ENCODE peak calls at places on chromosomes 2 and 18, in five cellular contexts. P is astrocyte of the spinal cord; B is HFF-Myc; D is activated T-helper 1 cell treated with anti-CD3 and anti-CD28 coated beads, Interleukin-12 subunit alpha, Interleukin-12 subunit beta, Interleukin-2, Interleukin-4 antibody, amounts not matched to agents 30 ng/mL and 10 ng/mL and 1 ng/mL, durations not matched to agents 14 hours and 24 hours and 36 hours; E is pulmonary artery endothelial cell. R is an unnamed sample.

GRCh38 chr2:85921659-85922058 is 32.9 kb upstream of the ST3GAL5 start:
- DNase-seq in P (no peak), B (no peak), D (no peak), E (no peak), R (no peak)

GRCh38 chr18:63315879-63316278 is 3.7 kb downstream of the BCL2 start:
- DNase-seq in P (no peak), B (no peak), D (no peak), E (no peak), R (no peak)

GRCh38 chr2:217853961-217854360 is 148.8 kb downstream of the TNS1 start:
- DNase-seq in P (no peak), B (no peak), D (no peak), E (no peak), R (no peak)

GRCh38 chr2:172914277-172915003 is 161.2 kb upstream of the MAP3K20 start:
- DNase-seq in P (no peak), B (no peak), D (no peak), E (no peak), R (no peak)

GRCh38 chr2:29983308-29983707 is 61.9 kb upstream of the ALK start:
- DNase-seq in P (no peak), B (no peak), D (no peak), E (no peak), R (no peak)

GRCh38 chr2:48205137-48205798 is 299.0 kb upstream of the FBXO11 start:
- DNase-seq in P (peak), B (no peak), D (no peak), E (no peak), R (peak)

GRCh38 chr2:3377279-3377611 is 373 bp downstream of the EIPR1 start:
- DNase-seq in P (peak), B (no peak), D (no peak), E (no peak), R (peak)

GRCh38 chr2:99153921-99154604 is 679 bp downstream of the TSGA10 start:
- DNase-seq in P (peak), B (no peak), D (no peak), E (no peak), R (peak)

GRCh38 chr18:37210781-37211180 is 354.8 kb downstream of the CELF4 start:
- DNase-seq in P (no peak), B (no peak), D (no peak), E (no peak), R (no peak)

GRCh38 chr2:158539176-158539895 is 82.6 kb downstream of the PKP4 start:
- DNase-seq in P (peak), B (peak), D (no peak), E (peak), R (peak)

GRCh38 chr2:186714611-186715010 is 20.8 kb downstream of the FAM171B start:
- DNase-seq in P (no peak), B (no peak), D (no peak), E (no peak), R (no peak)

GRCh38 chr2:133602538-133602937 is 34.3 kb upstream of the NCKAP5 start:
- DNase-seq in P (no peak), B (no peak), D (no peak), E (no peak), R (peak)

GRCh38 chr2:170144758-170145157 is 33.2 kb upstream of the MYO3B start:
- DNase-seq in P (no peak), B (no peak), D (no peak), E (no peak), R (no peak)

GRCh38 chr2:176911-177310 is 86.9 kb downstream of the SH3YL1 start:
- DNase-seq in P (no peak), B (no peak), D (no peak), E (no peak), R (no peak)

GRCh38 chr18:51164327-51165290 is 32.9 kb downstream of the MEX3C start:
- DNase-seq in P (no peak), B (no peak), D (no peak), E (no peak), R (peak)

GRCh38 chr2:112541315-112542122 is 746 bp upstream of the POLR1B start:
- DNase-seq in P (peak), B (peak), D (peak), E (peak), R (peak)

GRCh38 chr2:73035899-73036778 is 35.4 kb downstream of the SFXN5 start:
- DNase-seq in P (no peak), B (no peak), D (no peak), E (no peak), R (no peak)

GRCh38 chr2:67451086-67451832 is 54.1 kb downstream of the ETAA1 start:
- DNase-seq in P (peak), B (peak), D (no peak), E (peak), R (peak)

GRCh38 chr2:152241956-152242355 is 66.4 kb upstream of the STAM2 start:
- DNase-seq in P (no peak), B (no peak), D (no peak), E (no peak), R (no peak)

GRCh38 chr2:28390857-28391563 is 1.6 kb upstream of the FOSL2 start:
- DNase-seq in P (no peak), B (no peak), D (no peak), E (peak), R (peak)

GRCh38 chr2:168920504-168921157 is 19.5 kb downstream of the G6PC2 start:
- DNase-seq in P (peak), B (peak), D (no peak), E (no peak), R (peak)

GRCh38 chr2:101630224-101630949 is 67.1 kb upstream of the MAP4K4 start:
- DNase-seq in P (no peak), B (no peak), D (no peak), E (no peak), R (no peak)

GRCh38 chr2:10214179-10214578 is 88.5 kb upstream of the HPCAL1 start:
- DNase-seq in P (no peak), B (no peak), D (no peak), E (no peak), R (no peak)

GRCh38 chr18:74066018-74066417 is 81.6 kb downstream of the FBXO15 start:
- DNase-seq in P (no peak), B (no peak), D (no peak), E (no peak), R (no peak)

GRCh38 chr2:180416553-180417113 is 409.5 kb upstream of the CWC22 start:
- DNase-seq in P (no peak), B (no peak), D (no peak), E (no peak), R (no peak)